ENCODE peak calls at places on chromosomes 12 and 14, in four cellular contexts. One of them, this sample, is unnamed.

GRCh38 chr12:111448266-111448830 is 42.6 kb downstream of the SH2B3 start:
- DNase-seq in GM13977: no peak
- DNase-seq in NCI-H510A treated with DMSO at 0.1 percent for 48 hours: no peak
- DNase-seq in C1 segment of cervical spinal cord: no peak
- DNase-seq in this sample: no peak

GRCh38 chr12:57416039-57416996 is 14.5 kb downstream of the R3HDM2 start:
- DNase-seq in GM13977: no peak
- DNase-seq in C1 segment of cervical spinal cord: no peak
- DNase-seq in NCI-H510A treated with DMSO at 0.1 percent for 48 hours: no peak
- DNase-seq in this sample: no peak

GRCh38 chr12:20127401-20127800 is 240.9 kb upstream of the PDE3A start:
- DNase-seq in GM13977: no peak
- DNase-seq in C1 segment of cervical spinal cord: no peak
- DNase-seq in NCI-H510A treated with DMSO at 0.1 percent for 48 hours: no peak
- DNase-seq in this sample: no peak

GRCh38 chr12:39443704-39444234 is 849 bp upstream of the KIF21A start:
- DNase-seq in C1 segment of cervical spinal cord: peak
- DNase-seq in NCI-H510A treated with DMSO at 0.1 percent for 48 hours: no peak
- DNase-seq in GM13977: no peak
- DNase-seq in this sample: no peak

GRCh38 chr12:108333898-108334699 is 5.0 kb downstream of the CMKLR1 start:
- DNase-seq in NCI-H510A treated with DMSO at 0.1 percent for 48 hours: no peak
- DNase-seq in C1 segment of cervical spinal cord: no peak
- DNase-seq in GM13977: peak
- DNase-seq in this sample: no peak

GRCh38 chr12:120290541-120291312 is 976 bp downstream of the RNU4-2 start:
- DNase-seq in NCI-H510A treated with DMSO at 0.1 percent for 48 hours: peak
- DNase-seq in C1 segment of cervical spinal cord: peak
- DNase-seq in GM13977: no peak
- DNase-seq in this sample: no peak

GRCh38 chr12:46260153-46260912 is 8.5 kb downstream of the SLC38A1 start:
- DNase-seq in GM13977: no peak
- DNase-seq in NCI-H510A treated with DMSO at 0.1 percent for 48 hours: no peak
- DNase-seq in C1 segment of cervical spinal cord: no peak
- DNase-seq in this sample: no peak

GRCh38 chr14:26525057-26525456 is 72.8 kb downstream of the NOVA1 start:
- DNase-seq in GM13977: no peak
- DNase-seq in NCI-H510A treated with DMSO at 0.1 percent for 48 hours: no peak
- DNase-seq in C1 segment of cervical spinal cord: no peak
- DNase-seq in this sample: no peak

GRCh38 chr14:68766299-68767247 is 26.3 kb downstream of the ZFP36L1 start:
- DNase-seq in C1 segment of cervical spinal cord: no peak
- DNase-seq in GM13977: no peak
- DNase-seq in NCI-H510A treated with DMSO at 0.1 percent for 48 hours: no peak
- DNase-seq in this sample: no peak

GRCh38 chr14:102034301-102034700 is 52.5 kb downstream of the HSP90AA1 start:
- DNase-seq in NCI-H510A treated with DMSO at 0.1 percent for 48 hours: no peak
- DNase-seq in GM13977: no peak
- DNase-seq in C1 segment of cervical spinal cord: no peak
- DNase-seq in this sample: no peak

GRCh38 chr14:104207142-104207845 is 68.9 kb downstream of the KIF26A start:
- DNase-seq in GM13977: no peak
- DNase-seq in NCI-H510A treated with DMSO at 0.1 percent for 48 hours: no peak
- DNase-seq in C1 segment of cervical spinal cord: no peak
- DNase-seq in this sample: no peak

GRCh38 chr12:111359231-111359913 is 9.5 kb downstream of the PHETA1 start:
- DNase-seq in C1 segment of cervical spinal cord: no peak
- DNase-seq in NCI-H510A treated with DMSO at 0.1 percent for 48 hours: no peak
- DNase-seq in GM13977: no peak
- DNase-seq in this sample: no peak

GRCh38 chr12:68106160-68106559 is 53.4 kb downstream of the IFNG start:
- DNase-seq in NCI-H510A treated with DMSO at 0.1 percent for 48 hours: no peak
- DNase-seq in C1 segment of cervical spinal cord: no peak
- DNase-seq in GM13977: no peak
- DNase-seq in this sample: no peak

This sample was measured in nucleus accumbens.